ENCODE peak calls at places on chromosomes 7 and 10, in nine cellular contexts. One of them, this sample, is unnamed.

GRCh38 chr10:11429439-11430052 is 181.9 kb downstream of the USP6NL start:
- DNase-seq in heart right ventricle: no peak
- DNase-seq in astrocyte of the spinal cord: no peak
- DNase-seq in NB4: no peak
- DNase-seq in WERI-Rb-1: no peak
- DNase-seq in body of pancreas: no peak
- DNase-seq in upper lobe of right lung: no peak
- DNase-seq in esophagus squamous epithelium: no peak
- DNase-seq in CD8-positive, alpha-beta T cell: no peak
- DNase-seq in this sample: no peak

GRCh38 chr10:67017218-67017617 is 91.4 kb downstream of the LRRTM3 start:
- DNase-seq in NB4: no peak
- DNase-seq in body of pancreas: no peak
- DNase-seq in upper lobe of right lung: no peak
- DNase-seq in WERI-Rb-1: no peak
- DNase-seq in CD8-positive, alpha-beta T cell: no peak
- DNase-seq in heart right ventricle: no peak
- DNase-seq in esophagus squamous epithelium: no peak
- DNase-seq in astrocyte of the spinal cord: peak; percentile 42
- DNase-seq in this sample: no peak

GRCh38 chr7:110856704-110857103 is 234.2 kb upstream of the LRRN3 start:
- DNase-seq in esophagus squamous epithelium: no peak
- DNase-seq in WERI-Rb-1: no peak
- DNase-seq in heart right ventricle: no peak
- DNase-seq in body of pancreas: no peak
- DNase-seq in astrocyte of the spinal cord: peak; percentile 26
- DNase-seq in NB4: peak; percentile 7
- DNase-seq in upper lobe of right lung: no peak
- DNase-seq in CD8-positive, alpha-beta T cell: no peak
- DNase-seq in this sample: no peak

GRCh38 chr7:150398965-150399320 is 19.8 kb downstream of the ZNF775 start:
- DNase-seq in body of pancreas: no peak
- DNase-seq in CD8-positive, alpha-beta T cell: no peak
- DNase-seq in esophagus squamous epithelium: no peak
- DNase-seq in WERI-Rb-1: peak; percentile 8
- DNase-seq in astrocyte of the spinal cord: no peak
- DNase-seq in NB4: no peak
- DNase-seq in heart right ventricle: no peak
- DNase-seq in upper lobe of right lung: no peak
- DNase-seq in this sample: no peak

GRCh38 chr10:24603333-24603732 is 120.4 kb downstream of the ARHGAP21 start:
- DNase-seq in upper lobe of right lung: no peak
- DNase-seq in esophagus squamous epithelium: no peak
- DNase-seq in WERI-Rb-1: no peak
- DNase-seq in heart right ventricle: no peak
- DNase-seq in body of pancreas: no peak
- DNase-seq in astrocyte of the spinal cord: peak; percentile 61
- DNase-seq in NB4: no peak
- DNase-seq in CD8-positive, alpha-beta T cell: no peak
- DNase-seq in this sample: no peak

GRCh38 chr7:4103352-4104091 is 578.6 kb upstream of the FOXK1 start:
- DNase-seq in astrocyte of the spinal cord: peak; percentile 8
- DNase-seq in CD8-positive, alpha-beta T cell: no peak
- DNase-seq in heart right ventricle: no peak
- DNase-seq in esophagus squamous epithelium: no peak
- DNase-seq in WERI-Rb-1: no peak
- DNase-seq in NB4: peak; percentile 75
- DNase-seq in upper lobe of right lung: no peak
- DNase-seq in body of pancreas: no peak
- DNase-seq in this sample: no peak

GRCh38 chr10:99369551-99369950 is 40.4 kb downstream of the CNNM1 start:
- DNase-seq in upper lobe of right lung: no peak
- DNase-seq in esophagus squamous epithelium: no peak
- DNase-seq in astrocyte of the spinal cord: peak; percentile 25
- DNase-seq in heart right ventricle: no peak
- DNase-seq in WERI-Rb-1: no peak
- DNase-seq in CD8-positive, alpha-beta T cell: no peak
- DNase-seq in NB4: no peak
- DNase-seq in body of pancreas: no peak
- DNase-seq in this sample: no peak

GRCh38 chr7:64867863-64868440 is 35.1 kb upstream of the ZNF273 start:
- DNase-seq in NB4: no peak
- DNase-seq in heart right ventricle: no peak
- DNase-seq in CD8-positive, alpha-beta T cell: no peak
- DNase-seq in esophagus squamous epithelium: no peak
- DNase-seq in WERI-Rb-1: no peak
- DNase-seq in astrocyte of the spinal cord: no peak
- DNase-seq in body of pancreas: no peak
- DNase-seq in upper lobe of right lung: no peak
- DNase-seq in this sample: no peak

GRCh38 chr7:138258194-138258554 is 181.9 kb downstream of the AKR1D1 start:
- DNase-seq in heart right ventricle: no peak
- DNase-seq in NB4: peak; percentile 43
- DNase-seq in esophagus squamous epithelium: no peak
- DNase-seq in CD8-positive, alpha-beta T cell: no peak
- DNase-seq in body of pancreas: no peak
- DNase-seq in upper lobe of right lung: no peak
- DNase-seq in WERI-Rb-1: no peak
- DNase-seq in astrocyte of the spinal cord: no peak
- DNase-seq in this sample: no peak

GRCh38 chr7:15323545-15323944 is 238.3 kb downstream of the AGMO start:
- DNase-seq in esophagus squamous epithelium: no peak
- DNase-seq in astrocyte of the spinal cord: no peak
- DNase-seq in CD8-positive, alpha-beta T cell: no peak
- DNase-seq in heart right ventricle: no peak
- DNase-seq in WERI-Rb-1: no peak
- DNase-seq in NB4: no peak
- DNase-seq in body of pancreas: no peak
- DNase-seq in upper lobe of right lung: no peak
- DNase-seq in this sample: no peak

GRCh38 chr7:130888468-130888867 is 154.5 kb upstream of the KLF14 start:
- DNase-seq in astrocyte of the spinal cord: no peak
- DNase-seq in heart right ventricle: no peak
- DNase-seq in NB4: no peak
- DNase-seq in body of pancreas: no peak
- DNase-seq in CD8-positive, alpha-beta T cell: no peak
- DNase-seq in upper lobe of right lung: no peak
- DNase-seq in WERI-Rb-1: no peak
- DNase-seq in esophagus squamous epithelium: no peak
- DNase-seq in this sample: no peak

GRCh38 chr10:133325392-133325760 is 11.3 kb downstream of the CALY start:
- DNase-seq in heart right ventricle: no peak
- DNase-seq in WERI-Rb-1: peak; percentile 61
- DNase-seq in body of pancreas: no peak
- DNase-seq in esophagus squamous epithelium: no peak
- DNase-seq in CD8-positive, alpha-beta T cell: peak; percentile 32
- DNase-seq in upper lobe of right lung: no peak
- DNase-seq in astrocyte of the spinal cord: no peak
- DNase-seq in NB4: no peak
- DNase-seq in this sample: no peak

GRCh38 chr10:77637986-77638765 is 568 bp upstream of the KCNMA1 start:
- DNase-seq in heart right ventricle: no peak
- DNase-seq in NB4: no peak
- DNase-seq in upper lobe of right lung: peak; percentile 73
- DNase-seq in body of pancreas: peak; percentile 39
- DNase-seq in esophagus squamous epithelium: no peak
- DNase-seq in CD8-positive, alpha-beta T cell: no peak
- DNase-seq in astrocyte of the spinal cord: peak; percentile 65
- DNase-seq in WERI-Rb-1: peak; percentile 71
- DNase-seq in this sample: no peak

GRCh38 chr7:113263749-113264148 is 145.4 kb upstream of the SMIM30 start:
- DNase-seq in esophagus squamous epithelium: no peak
- DNase-seq in CD8-positive, alpha-beta T cell: no peak
- DNase-seq in upper lobe of right lung: no peak
- DNase-seq in heart right ventricle: no peak
- DNase-seq in WERI-Rb-1: no peak
- DNase-seq in body of pancreas: no peak
- DNase-seq in astrocyte of the spinal cord: no peak
- DNase-seq in NB4: no peak
- DNase-seq in this sample: no peak

GRCh38 chr7:121006731-121007315 is 18.3 kb downstream of the CPED1 start:
- DNase-seq in upper lobe of right lung: no peak
- DNase-seq in heart right ventricle: no peak
- DNase-seq in astrocyte of the spinal cord: peak; percentile 9
- DNase-seq in esophagus squamous epithelium: no peak
- DNase-seq in NB4: peak; percentile 48
- DNase-seq in WERI-Rb-1: no peak
- DNase-seq in body of pancreas: no peak
- DNase-seq in CD8-positive, alpha-beta T cell: no peak
- DNase-seq in this sample: no peak

GRCh38 chr7:47405921-47406765 is 175.8 kb downstream of the TNS3 start:
- DNase-seq in body of pancreas: peak; percentile 66
- DNase-seq in heart right ventricle: peak; percentile 77
- DNase-seq in esophagus squamous epithelium: no peak
- DNase-seq in astrocyte of the spinal cord: peak; percentile 62
- DNase-seq in CD8-positive, alpha-beta T cell: no peak
- DNase-seq in upper lobe of right lung: peak; percentile 94
- DNase-seq in NB4: no peak
- DNase-seq in WERI-Rb-1: no peak
- DNase-seq in this sample: no peak

GRCh38 chr10:124451227-124451807 is 1.5 kb upstream of the NKX1-2 start:
- DNase-seq in upper lobe of right lung: no peak
- DNase-seq in body of pancreas: no peak
- DNase-seq in CD8-positive, alpha-beta T cell: no peak
- DNase-seq in WERI-Rb-1: no peak
- DNase-seq in NB4: no peak
- DNase-seq in esophagus squamous epithelium: no peak
- DNase-seq in astrocyte of the spinal cord: no peak
- DNase-seq in heart right ventricle: no peak
- DNase-seq in this sample: no peak
- H3K4me3 ChIP-seq in upper lobe of right lung: no peak overlapping the region
- H3K4me3 ChIP-seq in body of pancreas: no peak overlapping the region
- H3K4me3 ChIP-seq in CD8-positive, alpha-beta T cell: no peak overlapping the region
- H3K4me3 ChIP-seq in WERI-Rb-1: no peak overlapping the region
- H3K4me3 ChIP-seq in NB4: no peak overlapping the region
- H3K4me3 ChIP-seq in esophagus squamous epithelium: no peak overlapping the region
- H3K4me3 ChIP-seq in astrocyte of the spinal cord: no peak overlapping the region
- H3K4me3 ChIP-seq in heart right ventricle: no peak overlapping the region
- H3K4me3 ChIP-seq in this sample: no peak overlapping the region

DNA sequence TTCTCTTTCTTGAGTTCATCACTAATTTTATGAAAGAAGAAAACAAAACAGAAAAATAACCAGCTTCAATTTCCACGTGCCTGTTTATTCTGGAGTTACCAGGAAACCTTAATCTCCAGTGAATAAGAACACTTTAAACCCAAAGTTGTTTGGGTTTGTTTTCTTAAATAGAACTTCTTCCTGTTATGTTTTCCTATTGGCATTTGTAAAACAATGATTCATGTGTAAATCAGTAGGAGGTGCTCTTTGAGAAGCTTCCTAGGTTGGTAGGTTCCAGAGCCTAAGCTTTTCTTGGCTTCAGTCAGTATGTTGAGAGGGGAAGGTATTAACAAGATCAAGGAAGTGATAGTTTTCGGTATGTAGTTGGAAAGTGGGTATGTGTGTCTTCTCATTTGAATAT is 119.0 kb downstream of the BICC1 start:
- DNase-seq in CD8-positive, alpha-beta T cell: no peak
- DNase-seq in WERI-Rb-1: no peak
- DNase-seq in NB4: no peak
- DNase-seq in body of pancreas: no peak
- DNase-seq in astrocyte of the spinal cord: peak; percentile 61
- DNase-seq in esophagus squamous epithelium: no peak
- DNase-seq in heart right ventricle: no peak
- DNase-seq in upper lobe of right lung: no peak
- DNase-seq in this sample: no peak
- H3K4me3 ChIP-seq in CD8-positive, alpha-beta T cell: no peak overlapping the region
- H3K4me3 ChIP-seq in WERI-Rb-1: no peak overlapping the region
- H3K4me3 ChIP-seq in NB4: no peak overlapping the region
- H3K4me3 ChIP-seq in body of pancreas: no peak overlapping the region
- H3K4me3 ChIP-seq in astrocyte of the spinal cord: no peak overlapping the region
- H3K4me3 ChIP-seq in esophagus squamous epithelium: no peak overlapping the region
- H3K4me3 ChIP-seq in heart right ventricle: no peak overlapping the region
- H3K4me3 ChIP-seq in upper lobe of right lung: no peak overlapping the region
- H3K4me3 ChIP-seq in this sample: no peak overlapping the region

GRCh38 chr7:128352636-128353035 is 8.9 kb downstream of the PRRT4 start:
- DNase-seq in esophagus squamous epithelium: no peak
- DNase-seq in heart right ventricle: no peak
- DNase-seq in CD8-positive, alpha-beta T cell: no peak
- DNase-seq in NB4: no peak
- DNase-seq in upper lobe of right lung: no peak
- DNase-seq in body of pancreas: no peak
- DNase-seq in astrocyte of the spinal cord: no peak
- DNase-seq in WERI-Rb-1: no peak
- DNase-seq in this sample: no peak
- H3K4me3 ChIP-seq in esophagus squamous epithelium: no peak overlapping the region
- H3K4me3 ChIP-seq in heart right ventricle: no peak overlapping the region
- H3K4me3 ChIP-seq in CD8-positive, alpha-beta T cell: no peak overlapping the region
- H3K4me3 ChIP-seq in NB4: no peak overlapping the region
- H3K4me3 ChIP-seq in upper lobe of right lung: no peak overlapping the region
- H3K4me3 ChIP-seq in body of pancreas: no peak overlapping the region
- H3K4me3 ChIP-seq in astrocyte of the spinal cord: no peak overlapping the region
- H3K4me3 ChIP-seq in WERI-Rb-1: no peak overlapping the region
- H3K4me3 ChIP-seq in this sample: no peak overlapping the region

GRCh38 chr7:96187735-96188622 is 133.9 kb downstream of the SLC25A13 start:
- DNase-seq in esophagus squamous epithelium: no peak
- DNase-seq in WERI-Rb-1: no peak
- DNase-seq in NB4: no peak
- DNase-seq in heart right ventricle: no peak
- DNase-seq in CD8-positive, alpha-beta T cell: no peak
- DNase-seq in upper lobe of right lung: no peak
- DNase-seq in body of pancreas: no peak
- DNase-seq in astrocyte of the spinal cord: no peak
- DNase-seq in this sample: no peak

GRCh38 chr7:96189129-96189815 is 132.6 kb downstream of the SLC25A13 start:
- DNase-seq in body of pancreas: no peak
- DNase-seq in WERI-Rb-1: no peak
- DNase-seq in esophagus squamous epithelium: no peak
- DNase-seq in CD8-positive, alpha-beta T cell: no peak
- DNase-seq in heart right ventricle: no peak
- DNase-seq in upper lobe of right lung: no peak
- DNase-seq in astrocyte of the spinal cord: no peak
- DNase-seq in NB4: no peak
- DNase-seq in this sample: no peak

GRCh38 chr7:96183163-96183562 is 138.7 kb downstream of the SLC25A13 start:
- DNase-seq in CD8-positive, alpha-beta T cell: no peak
- DNase-seq in body of pancreas: no peak
- DNase-seq in upper lobe of right lung: no peak
- DNase-seq in astrocyte of the spinal cord: no peak
- DNase-seq in heart right ventricle: no peak
- DNase-seq in NB4: no peak
- DNase-seq in WERI-Rb-1: no peak
- DNase-seq in esophagus squamous epithelium: no peak
- DNase-seq in this sample: no peak

GRCh38 chr7:96184783-96185182 is 137.1 kb downstream of the SLC25A13 start:
- DNase-seq in WERI-Rb-1: no peak
- DNase-seq in astrocyte of the spinal cord: no peak
- DNase-seq in upper lobe of right lung: no peak
- DNase-seq in NB4: no peak
- DNase-seq in CD8-positive, alpha-beta T cell: no peak
- DNase-seq in heart right ventricle: no peak
- DNase-seq in body of pancreas: no peak
- DNase-seq in esophagus squamous epithelium: no peak
- DNase-seq in this sample: no peak

DNA sequence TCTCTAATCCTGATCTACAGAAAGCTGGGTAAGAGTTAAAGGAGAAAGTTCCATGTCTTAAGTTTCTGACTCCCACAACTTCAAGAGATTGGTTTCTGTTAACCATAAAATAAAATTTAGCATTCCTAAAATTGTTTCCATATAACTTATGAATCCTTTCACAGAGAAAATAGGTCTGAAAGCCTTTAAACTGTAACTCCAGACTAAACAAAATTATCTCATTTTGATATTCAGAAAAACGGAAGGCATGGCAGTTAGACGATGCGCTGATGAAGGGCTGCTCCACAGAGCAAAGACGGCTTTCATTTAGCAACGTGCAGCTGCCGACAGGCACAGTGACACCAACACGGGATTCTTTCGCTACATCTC is 133.3 kb downstream of the SLC25A13 start:
- DNase-seq in body of pancreas: no peak
- DNase-seq in heart right ventricle: no peak
- DNase-seq in upper lobe of right lung: no peak
- DNase-seq in esophagus squamous epithelium: no peak
- DNase-seq in CD8-positive, alpha-beta T cell: no peak
- DNase-seq in WERI-Rb-1: no peak
- DNase-seq in astrocyte of the spinal cord: no peak
- DNase-seq in NB4: no peak
- DNase-seq in this sample: no peak
- H3K4me3 ChIP-seq in body of pancreas: no peak overlapping the region
- H3K4me3 ChIP-seq in heart right ventricle: no peak overlapping the region
- H3K4me3 ChIP-seq in upper lobe of right lung: no peak overlapping the region
- H3K4me3 ChIP-seq in esophagus squamous epithelium: no peak overlapping the region
- H3K4me3 ChIP-seq in CD8-positive, alpha-beta T cell: no peak overlapping the region
- H3K4me3 ChIP-seq in WERI-Rb-1: no peak overlapping the region
- H3K4me3 ChIP-seq in astrocyte of the spinal cord: no peak overlapping the region
- H3K4me3 ChIP-seq in NB4: no peak overlapping the region
- H3K4me3 ChIP-seq in this sample: no peak overlapping the region